ENCODE peak calls at places on chromosomes 16 and 17, in five cellular contexts. U, T, S, X and A are unnamed samples.

GRCh38 chr16:81454044-81454443 is 9.4 kb downstream of the CMIP start:
- DNase-seq in U (no peak), T (no peak), S (no peak), X (no peak), A (no peak)

GRCh38 chr17:1000597-1001490 is 3.9 kb downstream of the TIMM22 start:
- DNase-seq in U (peak; percentile 47), T (peak; percentile 78), S (peak; percentile 49), X (no peak), A (peak; percentile 64)

GRCh38 chr17:56098746-56099145 is 54.5 kb upstream of the ANKFN1 start:
- DNase-seq in U (no peak), T (no peak), S (no peak), X (no peak), A (no peak)

GRCh38 chr17:81165246-81166032 is at the start of gene PVALEF:
- DNase-seq in U (no peak), T (no peak), S (no peak), X (no peak), A (no peak)

GRCh38 chr16:23679986-23680336 is 1.3 kb downstream of the PLK1 start:
- DNase-seq in U (no peak), T (no peak), S (no peak), X (no peak), A (no peak)

GRCh38 chr17:30366536-30366935 is 12.2 kb upstream of the CPD start:
- DNase-seq in U (no peak), T (no peak), S (no peak), X (no peak), A (no peak)

GRCh38 chr17:72193395-72194106 is 72.7 kb downstream of the SOX9 start:
- DNase-seq in U (no peak), T (no peak), S (peak; percentile 18), X (no peak), A (no peak)

GRCh38 chr17:14428640-14429029 is 127.8 kb downstream of the HS3ST3B1 start:
- DNase-seq in U (no peak), T (no peak), S (no peak), X (no peak), A (no peak)

GRCh38 chr17:12201294-12201693 is 180.6 kb downstream of the MAP2K4 start:
- DNase-seq in U (no peak), T (no peak), S (no peak), X (no peak), A (no peak)

GRCh38 chr16:50669741-50670140 is 11.4 kb downstream of the SNX20 start:
- DNase-seq in U (no peak), T (no peak), S (no peak), X (no peak), A (no peak)

GRCh38 chr16:50668368-50669008 is 12.6 kb downstream of the SNX20 start:
- DNase-seq in U (peak; percentile 30), T (no peak), S (no peak), X (no peak), A (no peak)

GRCh38 chr16:50671644-50672260 is 9.4 kb downstream of the SNX20 start:
- DNase-seq in U (no peak), T (peak; percentile 49), S (peak; percentile 47), X (no peak), A (peak; percentile 7)

GRCh38 chr16:50667497-50668367 is 13.4 kb downstream of the SNX20 start:
- DNase-seq in U (no peak), T (no peak), S (no peak), X (no peak), A (no peak)

DNA sequence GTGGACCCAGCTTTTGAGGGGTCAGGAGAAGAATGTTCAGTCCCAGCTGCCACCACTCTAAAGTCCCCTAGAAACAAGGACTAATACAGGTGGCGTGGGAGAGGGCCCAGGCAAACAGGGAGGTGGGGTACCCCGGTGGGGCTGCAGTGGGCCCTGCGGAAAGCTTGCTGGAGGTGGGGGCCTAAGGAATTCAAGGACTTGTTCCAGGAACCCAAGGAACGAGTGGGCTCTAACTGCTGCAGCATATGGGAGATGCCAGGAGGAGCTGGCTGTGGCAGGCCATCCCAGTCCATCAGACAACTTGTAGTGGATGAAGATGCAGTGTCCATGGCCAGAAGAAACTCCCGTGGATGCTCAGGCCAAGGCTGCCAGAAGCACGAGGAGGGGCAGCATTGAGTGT is 10.6 kb downstream of the SNX20 start:
- DNase-seq in U (no peak), T (no peak), S (no peak), X (no peak), A (no peak)
- TF ChIP-seq CTCF in U (no peak), T (no peak), S (no peak), X (no peak), A (no peak)

GRCh38 chr16:49700928-49701685 is 154.8 kb downstream of the ZNF423 start:
- DNase-seq in U (no peak), T (peak; percentile 49), S (peak; percentile 9), X (no peak), A (peak; percentile 30)

GRCh38 chr16:49698931-49699715 is 156.8 kb downstream of the ZNF423 start:
- DNase-seq in U (no peak), T (peak; percentile 77), S (peak; percentile 46), X (no peak), A (peak; percentile 55)

GRCh38 chr16:49700222-49700927 is 155.5 kb downstream of the ZNF423 start:
- DNase-seq in U (no peak), T (peak; percentile 13), S (no peak), X (no peak), A (peak; percentile 22)

GRCh38 chr16:49698416-49698815 is 157.5 kb downstream of the ZNF423 start:
- DNase-seq in U (no peak), T (peak; percentile 30), S (no peak), X (no peak), A (no peak)

DNA sequence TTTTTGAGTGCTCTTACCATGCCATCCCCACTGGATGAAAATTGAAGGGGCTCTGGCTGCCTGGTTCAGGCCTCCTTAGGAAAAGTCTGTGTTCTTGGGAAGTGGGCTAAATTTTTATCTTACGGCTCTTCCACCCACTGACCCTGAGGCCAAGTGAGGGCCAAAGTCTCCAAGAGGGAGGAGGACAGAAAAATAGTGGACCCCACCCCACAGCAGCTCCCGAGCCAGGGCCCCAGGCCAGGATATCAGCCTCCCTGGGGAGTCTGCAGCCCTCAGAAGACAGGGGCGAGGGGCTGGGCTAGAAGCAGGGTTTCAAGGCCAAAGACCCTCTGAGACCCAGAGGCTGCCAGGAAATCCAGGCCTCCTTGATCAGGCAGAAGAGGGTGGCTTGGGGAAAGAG is 156.2 kb downstream of the ZNF423 start:
- DNase-seq in U (no peak), T (no peak), S (no peak), X (no peak), A (no peak)
- TF ChIP-seq CTCF in U (no peak), T (no peak), S (no peak), X (no peak), A (no peak)

DNA sequence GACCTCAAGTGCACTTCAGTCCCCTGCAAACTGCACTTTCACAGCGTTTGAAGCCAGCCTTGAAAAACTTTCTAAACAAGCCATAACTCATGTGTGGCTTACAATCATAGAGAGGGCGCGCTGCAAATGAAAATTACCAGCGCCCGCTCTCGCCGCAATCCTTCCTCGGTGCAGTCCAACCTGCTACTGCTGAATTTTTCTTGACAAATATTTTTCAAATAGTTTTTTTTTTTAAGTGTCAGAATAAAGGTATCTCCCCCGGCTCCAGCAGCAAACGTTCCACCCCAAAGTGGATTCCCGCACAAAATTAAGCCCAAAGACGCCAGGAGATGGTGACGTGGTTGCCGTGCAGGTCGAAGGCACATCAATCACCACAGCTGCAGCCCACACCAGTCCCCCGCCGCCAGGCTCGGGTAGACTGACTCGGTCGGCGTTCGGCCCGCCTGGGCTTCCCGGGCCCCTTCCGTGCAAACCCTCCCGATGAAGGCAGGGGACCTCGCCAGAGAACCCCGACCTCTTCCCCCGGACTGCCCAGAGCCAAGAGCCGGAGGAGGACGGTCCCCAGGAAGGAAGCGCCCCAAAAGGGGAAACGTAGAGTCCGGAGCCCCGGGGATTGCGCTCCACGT is 626 bp downstream of the GRB2 start:
- DNase-seq in U (peak; percentile 39), T (peak; percentile 47), S (no peak), X (peak; percentile 79), A (peak; percentile 36)
- TF ChIP-seq CTCF in U (no peak), T (no peak), S (no peak), X (no peak), A (no peak)

GRCh38 chr17:78450696-78451344 is 72.4 kb downstream of the PGS1 start:
- DNase-seq in U (no peak), T (no peak), S (no peak), X (no peak), A (no peak)

GRCh38 chr17:78446833-78447232 is 68.4 kb downstream of the PGS1 start:
- DNase-seq in U (no peak), T (no peak), S (no peak), X (no peak), A (no peak)

GRCh38 chr17:78449983-78450382 is 71.5 kb downstream of the PGS1 start:
- DNase-seq in U (no peak), T (no peak), S (no peak), X (no peak), A (no peak)

GRCh38 chr17:78444392-78444791 is 65.9 kb downstream of the PGS1 start:
- DNase-seq in U (no peak), T (no peak), S (no peak), X (no peak), A (no peak)

DNA sequence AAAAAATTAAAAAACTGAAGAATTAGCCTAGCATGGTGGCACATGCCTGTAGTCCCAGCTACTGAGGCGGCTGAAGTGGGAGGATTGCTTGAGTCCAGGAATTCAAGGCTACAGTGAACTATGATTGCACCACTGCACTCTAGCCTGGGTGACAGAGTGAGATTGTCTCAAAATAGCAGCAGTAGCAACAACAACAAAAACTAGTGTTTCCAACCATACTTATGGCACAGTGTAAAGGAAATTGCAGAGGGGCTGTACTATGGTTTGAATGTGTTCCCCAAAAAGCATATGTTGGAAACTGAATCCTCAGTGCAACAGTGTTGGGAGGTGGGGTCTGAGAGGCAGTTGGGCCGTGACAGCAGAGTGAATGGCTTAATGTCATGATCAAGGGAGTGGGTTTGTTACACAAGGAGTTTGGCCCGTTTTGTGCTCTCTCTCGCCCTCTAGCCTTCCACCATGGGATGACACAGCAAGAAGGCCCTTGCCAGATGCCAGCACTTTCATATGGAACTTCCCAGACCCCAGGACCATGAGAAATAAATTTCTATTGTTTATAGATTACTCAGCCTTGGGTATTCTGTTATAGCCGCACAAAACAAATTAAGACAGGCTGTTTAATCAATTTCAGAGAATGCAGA is 70.0 kb downstream of the PGS1 start:
- DNase-seq in U (no peak), T (no peak), S (no peak), X (no peak), A (no peak)
- TF ChIP-seq CTCF in U (no peak), T (peak; percentile 28), S (peak; percentile 42), X (peak; percentile 10), A (peak; percentile 7)

DNA sequence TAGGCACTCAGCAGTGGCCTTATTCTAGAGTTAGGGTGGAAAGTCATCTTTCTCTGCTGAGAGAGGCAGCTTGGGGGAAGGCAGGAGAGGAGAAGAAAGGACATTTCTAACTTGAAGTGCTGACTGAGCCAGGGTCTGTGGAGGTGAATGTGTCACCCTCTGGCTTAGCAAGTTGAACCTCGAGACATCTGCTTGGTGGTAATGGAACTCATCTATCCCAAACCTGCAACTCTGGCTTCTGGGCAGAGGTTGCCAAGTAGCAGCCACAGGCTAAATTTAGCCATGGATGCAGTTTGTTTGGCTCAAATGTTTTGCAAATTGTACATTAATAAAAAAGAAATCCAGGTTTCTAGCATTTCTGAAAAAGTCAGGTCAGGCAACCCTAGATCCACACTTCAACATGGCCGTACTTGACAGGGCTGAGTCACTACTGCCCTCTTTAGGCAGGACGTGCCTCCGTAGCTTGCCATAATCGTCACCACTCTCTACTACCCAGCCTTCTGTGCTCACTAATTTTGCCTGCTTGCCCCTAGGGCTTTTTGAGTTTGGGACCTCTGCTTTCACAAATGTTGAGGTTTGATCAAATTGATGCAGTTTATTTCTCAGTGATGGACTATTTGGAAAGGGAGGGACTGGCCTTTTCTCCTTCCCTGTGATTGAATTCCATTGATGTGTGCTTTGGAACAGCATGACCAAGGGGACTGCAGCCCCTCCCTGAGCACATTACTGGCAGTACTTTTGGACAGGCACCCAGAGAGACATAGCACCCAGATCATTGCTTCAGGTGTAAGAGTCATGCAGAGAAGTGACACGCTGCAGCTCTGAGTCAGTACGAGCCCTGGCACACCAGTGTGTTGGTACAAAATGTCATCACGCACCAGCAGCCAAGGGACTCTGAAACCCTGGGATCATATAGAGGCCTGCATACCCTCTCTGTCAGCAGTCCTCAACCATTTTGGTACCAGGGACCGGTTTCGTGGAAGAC is 5.2 kb downstream of the CDH13 start:
- DNase-seq in U (no peak), T (peak; percentile 49), S (no peak), X (no peak), A (no peak)
- TF ChIP-seq CTCF in U (no peak), T (peak; percentile 65), S (peak; percentile 66), X (peak; percentile 15), A (peak; percentile 41)